ENCODE peak calls at places on chromosomes 2 and 18, in six cellular contexts. Z is stimulated activated CD4-positive, alpha-beta T cell treated with anti-CD3 and anti-CD28 coated beads, Interleukin-1b, Interleukin-23, amount 100 ng/mL, for 4 hours; E is CD8-positive, alpha-beta T cell; S is Daoy; O is iris pigment epithelial cell; D is kidney epithelial cell. B is an unnamed sample.

GRCh38 chr18:57207124-57207916 is 60.4 kb downstream of the BOD1L2 start:
- DNase-seq in E (no peak), S (no peak), D (no peak), Z (no peak), O (no peak), B (no peak)

GRCh38 chr2:111117666-111118454 is 2.9 kb upstream of the BCL2L11 start:
- DNase-seq in O (peak), S (peak), E (no peak), D (no peak), Z (peak), B (peak)

GRCh38 chr2:207390302-207391095 is 139.3 kb upstream of the CREB1 start:
- DNase-seq in Z (no peak), D (no peak), O (no peak), E (no peak), S (no peak), B (no peak)

GRCh38 chr18:8704361-8705279 is 736 bp upstream of the MTCL1 start:
- DNase-seq in O (peak), S (peak), D (no peak), Z (peak), E (peak), B (peak)

GRCh38 chr2:88563134-88563533 is 64.1 kb downstream of the EIF2AK3 start:
- DNase-seq in E (no peak), S (no peak), Z (no peak), O (no peak), D (no peak), B (no peak)

GRCh38 chr2:111178730-111179405 is 58.2 kb downstream of the BCL2L11 start:
- DNase-seq in E (no peak), O (peak), S (peak), D (peak), Z (no peak), B (no peak)

GRCh38 chr18:13725566-13726227 is 661 bp downstream of the FAM210A start:
- DNase-seq in S (no peak), E (peak), O (peak), D (no peak), Z (no peak), B (no peak)

GRCh38 chr2:127614731-127615130 is 31.2 kb upstream of the GPR17 start:
- DNase-seq in D (no peak), O (no peak), Z (no peak), S (no peak), E (no peak), B (peak)

GRCh38 chr2:165401285-165401852 is 68.1 kb upstream of the CSRNP3 start:
- DNase-seq in D (peak), S (peak), E (no peak), O (peak), Z (no peak), B (peak)

GRCh38 chr2:128777091-128778045 is 458.7 kb upstream of the HS6ST1 start:
- DNase-seq in D (no peak), S (no peak), Z (no peak), E (no peak), O (no peak), B (no peak)

GRCh38 chr2:219056896-219057708 is 3.6 kb downstream of the IHH start:
- DNase-seq in Z (no peak), D (no peak), E (no peak), O (no peak), S (no peak), B (no peak)

GRCh38 chr2:43266692-43267091 is 40.3 kb upstream of the ZFP36L2 start:
- DNase-seq in S (no peak), O (no peak), D (no peak), E (no peak), Z (no peak), B (no peak)

GRCh38 chr2:64352292-64352691 is 101.7 kb upstream of the LGALSL start:
- DNase-seq in E (no peak), O (no peak), D (no peak), S (peak), Z (no peak), B (no peak)

GRCh38 chr2:119243621-119244020 is 20.0 kb downstream of the STEAP3 start:
- DNase-seq in E (no peak), S (no peak), Z (no peak), O (no peak), D (no peak), B (no peak)

GRCh38 chr2:42767080-42767898 is 3.4 kb upstream of the OXER1 start:
- DNase-seq in S (no peak), Z (no peak), D (no peak), E (no peak), O (no peak), B (no peak)

GRCh38 chr2:216424305-216424704 is 12.0 kb downstream of the SMARCAL1 start:
- DNase-seq in E (no peak), S (no peak), O (no peak), Z (no peak), D (no peak), B (peak)

GRCh38 chr2:20560891-20561702 is 89.8 kb downstream of the HS1BP3 start:
- DNase-seq in O (no peak), Z (no peak), S (no peak), D (no peak), E (no peak), B (no peak)

GRCh38 chr2:166417669-166418068 is 41.9 kb upstream of the SCN9A start:
- DNase-seq in S (peak), Z (no peak), E (no peak), O (peak), D (no peak), B (peak)

GRCh38 chr2:176873403-176873802 is 339.2 kb upstream of the HNRNPA3 start:
- DNase-seq in S (no peak), E (no peak), D (no peak), Z (no peak), O (peak), B (no peak)

GRCh38 chr18:22176622-22177495 is 7.5 kb downstream of the GATA6 start:
- DNase-seq in D (no peak), E (no peak), S (no peak), O (peak), Z (no peak), B (no peak)

GRCh38 chr2:216023055-216023648 is 9.8 kb upstream of the MREG start:
- DNase-seq in Z (peak), O (peak), E (peak), D (no peak), S (peak), B (peak)

GRCh38 chr2:117850015-117850414 is 35.5 kb downstream of the DDX18 start:
- DNase-seq in D (no peak), S (no peak), O (no peak), E (no peak), Z (no peak), B (no peak)

GRCh38 chr2:219980666-219981065 is 353.2 kb downstream of the SLC4A3 start:
- DNase-seq in Z (no peak), S (no peak), D (no peak), E (no peak), O (no peak), B (no peak)